ENCODE peak calls at places on chromosomes 7 and 10, in six cellular contexts. One of them, this sample, is unnamed.

GRCh38 chr10:124516181-124516580 is 54.6 kb downstream of the LHPP start:
- DNase-seq in hepatocyte: no peak
- DNase-seq in activated CD8-positive, alpha-beta T cell treated with anti-CD3 and anti-CD28 coated beads for 36 hours: no peak
- DNase-seq in MCF 10A: no peak
- DNase-seq in psoas muscle: peak
- DNase-seq in RWPE1: no peak
- DNase-seq in this sample: no peak

GRCh38 chr10:29807407-29807806 is 172.6 kb upstream of the SVIL start:
- DNase-seq in hepatocyte: no peak
- DNase-seq in activated CD8-positive, alpha-beta T cell treated with anti-CD3 and anti-CD28 coated beads for 36 hours: no peak
- DNase-seq in MCF 10A: peak
- DNase-seq in psoas muscle: no peak
- DNase-seq in RWPE1: peak
- DNase-seq in this sample: no peak

GRCh38 chr10:17001297-17001744 is 128.3 kb downstream of the CUBN start:
- DNase-seq in hepatocyte: no peak
- DNase-seq in activated CD8-positive, alpha-beta T cell treated with anti-CD3 and anti-CD28 coated beads for 36 hours: no peak
- DNase-seq in MCF 10A: no peak
- DNase-seq in psoas muscle: peak
- DNase-seq in RWPE1: no peak
- DNase-seq in this sample: no peak

GRCh38 chr10:77541247-77541646 is 96.4 kb downstream of the KCNMA1 start:
- DNase-seq in hepatocyte: no peak
- DNase-seq in activated CD8-positive, alpha-beta T cell treated with anti-CD3 and anti-CD28 coated beads for 36 hours: no peak
- DNase-seq in MCF 10A: no peak
- DNase-seq in psoas muscle: no peak
- DNase-seq in RWPE1: no peak
- DNase-seq in this sample: no peak

GRCh38 chr7:30470783-30471182 is 7.8 kb downstream of the NOD1 start:
- DNase-seq in hepatocyte: peak
- DNase-seq in activated CD8-positive, alpha-beta T cell treated with anti-CD3 and anti-CD28 coated beads for 36 hours: no peak
- DNase-seq in MCF 10A: peak
- DNase-seq in psoas muscle: no peak
- DNase-seq in RWPE1: no peak
- DNase-seq in this sample: no peak

GRCh38 chr7:11727864-11728263 is 104.1 kb downstream of the THSD7A start:
- DNase-seq in hepatocyte: no peak
- DNase-seq in activated CD8-positive, alpha-beta T cell treated with anti-CD3 and anti-CD28 coated beads for 36 hours: no peak
- DNase-seq in MCF 10A: no peak
- DNase-seq in psoas muscle: no peak
- DNase-seq in RWPE1: no peak
- DNase-seq in this sample: no peak

GRCh38 chr10:100345570-100346330 is 1.3 kb upstream of the SCD start:
- DNase-seq in hepatocyte: no peak
- DNase-seq in activated CD8-positive, alpha-beta T cell treated with anti-CD3 and anti-CD28 coated beads for 36 hours: no peak
- DNase-seq in MCF 10A: peak
- DNase-seq in psoas muscle: peak
- DNase-seq in RWPE1: no peak
- DNase-seq in this sample: no peak

GRCh38 chr7:31981874-31982390 is 88.3 kb downstream of the PDE1C start:
- DNase-seq in hepatocyte: no peak
- DNase-seq in activated CD8-positive, alpha-beta T cell treated with anti-CD3 and anti-CD28 coated beads for 36 hours: no peak
- DNase-seq in MCF 10A: no peak
- DNase-seq in psoas muscle: no peak
- DNase-seq in RWPE1: no peak
- DNase-seq in this sample: no peak

GRCh38 chr10:127892743-127893142 is at the start of gene CLRN3:
- DNase-seq in hepatocyte: peak
- DNase-seq in activated CD8-positive, alpha-beta T cell treated with anti-CD3 and anti-CD28 coated beads for 36 hours: no peak
- DNase-seq in MCF 10A: no peak
- DNase-seq in psoas muscle: no peak
- DNase-seq in RWPE1: no peak
- DNase-seq in this sample: no peak

GRCh38 chr10:34815174-34816066 is at the start of gene PARD3:
- DNase-seq in hepatocyte: peak
- DNase-seq in activated CD8-positive, alpha-beta T cell treated with anti-CD3 and anti-CD28 coated beads for 36 hours: peak
- DNase-seq in MCF 10A: peak
- DNase-seq in psoas muscle: peak
- DNase-seq in RWPE1: peak
- DNase-seq in this sample: peak

GRCh38 chr10:5557799-5558771 is 33.3 kb downstream of the CALML3 start:
- DNase-seq in hepatocyte: no peak
- DNase-seq in activated CD8-positive, alpha-beta T cell treated with anti-CD3 and anti-CD28 coated beads for 36 hours: no peak
- DNase-seq in MCF 10A: no peak
- DNase-seq in psoas muscle: no peak
- DNase-seq in RWPE1: no peak
- DNase-seq in this sample: no peak

GRCh38 chr10:83222300-83222699 is 917.0 kb upstream of the GHITM start:
- DNase-seq in hepatocyte: no peak
- DNase-seq in activated CD8-positive, alpha-beta T cell treated with anti-CD3 and anti-CD28 coated beads for 36 hours: no peak
- DNase-seq in MCF 10A: no peak
- DNase-seq in psoas muscle: no peak
- DNase-seq in RWPE1: no peak
- DNase-seq in this sample: no peak
- TF ChIP-seq CTCF in hepatocyte: no peak
- TF ChIP-seq CTCF in activated CD8-positive, alpha-beta T cell treated with anti-CD3 and anti-CD28 coated beads for 36 hours: no peak
- TF ChIP-seq CTCF in MCF 10A: no peak
- TF ChIP-seq CTCF in psoas muscle: no peak
- TF ChIP-seq CTCF in RWPE1: no peak
- TF ChIP-seq CTCF in this sample: no peak

GRCh38 chr10:103711351-103711994 is 143.9 kb downstream of the SH3PXD2A start:
- DNase-seq in hepatocyte: no peak
- DNase-seq in activated CD8-positive, alpha-beta T cell treated with anti-CD3 and anti-CD28 coated beads for 36 hours: no peak
- DNase-seq in MCF 10A: no peak
- DNase-seq in psoas muscle: peak
- DNase-seq in RWPE1: no peak
- DNase-seq in this sample: no peak
- TF ChIP-seq CTCF in hepatocyte: peak
- TF ChIP-seq CTCF in activated CD8-positive, alpha-beta T cell treated with anti-CD3 and anti-CD28 coated beads for 36 hours: no peak
- TF ChIP-seq CTCF in MCF 10A: no peak
- TF ChIP-seq CTCF in psoas muscle: no peak
- TF ChIP-seq CTCF in RWPE1: no peak
- TF ChIP-seq CTCF in this sample: peak

DNA sequence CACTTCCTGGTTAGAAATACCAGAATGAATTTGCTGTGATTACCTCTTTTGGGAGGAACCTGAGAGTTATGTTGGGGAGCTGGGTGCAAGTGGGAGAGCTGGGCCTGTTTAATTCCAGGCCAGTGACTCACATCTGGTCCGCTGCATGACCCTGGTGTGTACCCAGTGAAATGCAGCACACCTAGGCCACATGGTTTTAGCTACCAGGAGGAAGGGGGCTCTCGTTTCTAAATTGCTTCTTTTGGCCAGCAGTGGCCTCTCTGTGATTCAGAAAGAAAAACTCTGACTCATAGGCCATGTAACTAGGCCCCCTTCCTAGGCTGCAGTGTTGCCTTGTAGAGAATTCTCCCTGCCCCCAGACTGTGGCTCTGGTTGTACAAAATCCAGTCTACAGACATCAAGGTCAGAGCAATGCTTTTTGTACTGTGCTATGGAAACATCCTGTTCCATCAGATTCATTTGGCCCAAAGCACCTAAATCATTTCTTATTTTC is 6.7 kb downstream of the AGFG2 start:
- DNase-seq in hepatocyte: peak
- DNase-seq in activated CD8-positive, alpha-beta T cell treated with anti-CD3 and anti-CD28 coated beads for 36 hours: peak
- DNase-seq in MCF 10A: peak
- DNase-seq in psoas muscle: no peak
- DNase-seq in RWPE1: peak
- DNase-seq in this sample: no peak
- TF ChIP-seq CTCF in hepatocyte: no peak
- TF ChIP-seq CTCF in activated CD8-positive, alpha-beta T cell treated with anti-CD3 and anti-CD28 coated beads for 36 hours: no peak
- TF ChIP-seq CTCF in MCF 10A: no peak
- TF ChIP-seq CTCF in psoas muscle: no peak
- TF ChIP-seq CTCF in RWPE1: no peak
- TF ChIP-seq CTCF in this sample: no peak

GRCh38 chr7:17062433-17063383 is 180.9 kb upstream of the AGR3 start:
- DNase-seq in hepatocyte: no peak
- DNase-seq in activated CD8-positive, alpha-beta T cell treated with anti-CD3 and anti-CD28 coated beads for 36 hours: no peak
- DNase-seq in MCF 10A: peak
- DNase-seq in psoas muscle: no peak
- DNase-seq in RWPE1: peak
- DNase-seq in this sample: no peak
- TF ChIP-seq CTCF in hepatocyte: peak
- TF ChIP-seq CTCF in activated CD8-positive, alpha-beta T cell treated with anti-CD3 and anti-CD28 coated beads for 36 hours: peak
- TF ChIP-seq CTCF in MCF 10A: peak
- TF ChIP-seq CTCF in psoas muscle: no peak
- TF ChIP-seq CTCF in RWPE1: no peak
- TF ChIP-seq CTCF in this sample: peak